ENCODE peak calls at places on chromosomes 13 and 19, in six cellular contexts. S is smooth muscle cell of the brain vasculature; N is stimulated activated CD8-positive, alpha-beta memory T cell treated with anti-CD3 and anti-CD28 coated beads, Interleukin-15, amount 100 ng/mL, for 24 hours; D is heart right ventricle; T is T-helper 1 cell; C is WTC11. O is an unnamed sample.
A peak's percentile ranks its signal among the peaks of the same experiment; 100 is the strongest.

GRCh38 chr19:47540748-47541147 is 25.9 kb upstream of the NAPA start:
- DNase-seq in D (no peak), C (peak; percentile 36), S (no peak), N (no peak), T (no peak), O (peak; percentile 59)

GRCh38 chr13:110676057-110676510 is 29.8 kb downstream of the CARS2 start:
- DNase-seq in S (no peak), D (no peak), N (no peak), T (no peak), C (no peak), O (no peak)

GRCh38 chr13:97460004-97460756 is 26.2 kb downstream of the RAP2A start:
- DNase-seq in D (no peak), T (peak; percentile 3), N (no peak), S (no peak), C (no peak), O (no peak)

GRCh38 chr13:109794095-109794494 is 7.7 kb upstream of the IRS2 start:
- DNase-seq in S (no peak), D (no peak), N (no peak), C (peak; percentile 28), T (no peak), O (no peak)

GRCh38 chr13:75550159-75550567 is 572 bp downstream of the UCHL3 start:
- DNase-seq in S (no peak), D (peak; percentile 13), C (no peak), N (no peak), T (peak; percentile 4), O (peak; percentile 10)

GRCh38 chr13:95643814-95644598 is 500 bp downstream of the DZIP1 start:
- DNase-seq in S (no peak), N (no peak), T (no peak), D (no peak), C (peak; percentile 56), O (peak; percentile 77)

GRCh38 chr19:51948979-51949378 is 21.7 kb downstream of the ZNF613 start:
- DNase-seq in T (no peak), C (peak; percentile 15), D (peak; percentile 61), S (no peak), N (no peak), O (no peak)

GRCh38 chr19:20238025-20238623 is 71.1 kb downstream of the ZNF486 start:
- DNase-seq in N (peak; percentile 63), T (peak; percentile 87), S (peak; percentile 76), C (peak; percentile 97), D (peak; percentile 93), O (peak; percentile 96)

GRCh38 chr19:40205760-40206159 is 12.4 kb downstream of the TTC9B start:
- DNase-seq in S (no peak), N (no peak), C (no peak), T (no peak), D (no peak), O (no peak)

GRCh38 chr13:73059460-73060250 is 850 bp downstream of the KLF5 start:
- DNase-seq in C (peak; percentile 78), N (no peak), S (no peak), D (peak; percentile 30), T (peak; percentile 17), O (peak; percentile 87)

GRCh38 chr13:20136781-20137703 is 23.8 kb downstream of the GJA3 start:
- DNase-seq in D (no peak), T (peak; percentile 45), S (no peak), N (no peak), C (peak; percentile 77), O (peak; percentile 79)

GRCh38 chr19:55592391-55593090 is 6.8 kb downstream of the FIZ1 start:
- DNase-seq in C (no peak), D (no peak), S (no peak), N (no peak), T (no peak), O (no peak)

GRCh38 chr19:24071078-24071477 is 15.9 kb upstream of the ZNF254 start:
- DNase-seq in N (no peak), T (no peak), S (no peak), C (no peak), D (no peak), O (no peak)

GRCh38 chr19:2309734-2310362 is 1.9 kb upstream of the LINGO3 start:
- DNase-seq in S (no peak), T (no peak), C (no peak), N (no peak), D (no peak), O (no peak)

GRCh38 chr19:46376241-46377153 is 29.6 kb downstream of the PPP5C start:
- DNase-seq in S (no peak), N (no peak), C (no peak), D (no peak), T (no peak), O (no peak)

GRCh38 chr13:67438465-67438864 is 208.3 kb upstream of the PCDH9 start:
- DNase-seq in S (no peak), N (no peak), T (no peak), D (no peak), C (no peak), O (peak; percentile 49)